ENCODE peak calls at places on chromosomes 11 and 22, in eight cellular contexts. One of them, this sample, is unnamed. For H3K36me3, the result is how much of the 10 kb centered on the place peaks cover.

GRCh38 chr11:7577883-7578242 is 64.1 kb downstream of the PPFIBP2 start:
- DNase-seq in thoracic aorta: no peak
- DNase-seq in uterus: no peak
- DNase-seq in kidney epithelial cell: no peak
- DNase-seq in pancreas: no peak
- DNase-seq in lower lobe of right lung: no peak
- DNase-seq in stomach: no peak
- DNase-seq in PC-3: peak
- DNase-seq in this sample: no peak

GRCh38 chr11:118785362-118785761 is 5.6 kb downstream of the DDX6 start:
- DNase-seq in thoracic aorta: no peak
- DNase-seq in uterus: no peak
- DNase-seq in kidney epithelial cell: no peak
- DNase-seq in pancreas: no peak
- DNase-seq in lower lobe of right lung: no peak
- DNase-seq in stomach: no peak
- DNase-seq in PC-3: peak
- DNase-seq in this sample: no peak

GRCh38 chr11:16028406-16028805 is 327.9 kb downstream of the SOX6 start:
- DNase-seq in thoracic aorta: no peak
- DNase-seq in uterus: no peak
- DNase-seq in kidney epithelial cell: no peak
- DNase-seq in pancreas: no peak
- DNase-seq in lower lobe of right lung: no peak
- DNase-seq in stomach: no peak
- DNase-seq in PC-3: no peak
- DNase-seq in this sample: no peak

GRCh38 chr11:17473071-17473744 is 3.4 kb downstream of the ABCC8 start:
- DNase-seq in thoracic aorta: no peak
- DNase-seq in uterus: no peak
- DNase-seq in kidney epithelial cell: no peak
- DNase-seq in pancreas: no peak
- DNase-seq in lower lobe of right lung: no peak
- DNase-seq in stomach: no peak
- DNase-seq in PC-3: peak
- DNase-seq in this sample: no peak

GRCh38 chr22:37032535-37033460 is 13.3 kb downstream of the MPST start:
- DNase-seq in thoracic aorta: no peak
- DNase-seq in uterus: peak
- DNase-seq in kidney epithelial cell: peak
- DNase-seq in pancreas: peak
- DNase-seq in lower lobe of right lung: peak
- DNase-seq in stomach: peak
- DNase-seq in PC-3: peak
- DNase-seq in this sample: no peak

GRCh38 chr22:30365891-30366290 is 9.1 kb downstream of the CCDC157 start:
- DNase-seq in thoracic aorta: no peak
- DNase-seq in uterus: no peak
- DNase-seq in kidney epithelial cell: no peak
- DNase-seq in pancreas: no peak
- DNase-seq in lower lobe of right lung: peak
- DNase-seq in stomach: no peak
- DNase-seq in PC-3: no peak
- DNase-seq in this sample: no peak

GRCh38 chr11:111974451-111974850 is 37.3 kb downstream of the DIXDC1 start:
- DNase-seq in thoracic aorta: no peak
- DNase-seq in uterus: no peak
- DNase-seq in kidney epithelial cell: no peak
- DNase-seq in pancreas: no peak
- DNase-seq in lower lobe of right lung: no peak
- DNase-seq in stomach: no peak
- DNase-seq in PC-3: no peak
- DNase-seq in this sample: no peak

GRCh38 chr11:70398834-70399680 is 728 bp downstream of the CTTN start:
- DNase-seq in thoracic aorta: no peak
- DNase-seq in uterus: peak
- DNase-seq in kidney epithelial cell: no peak
- DNase-seq in pancreas: peak
- DNase-seq in lower lobe of right lung: no peak
- DNase-seq in stomach: peak
- DNase-seq in PC-3: no peak
- DNase-seq in this sample: peak

GRCh38 chr11:64186205-64187165 is 514 bp downstream of the STIP1 start:
- DNase-seq in thoracic aorta: no peak
- DNase-seq in uterus: no peak
- DNase-seq in kidney epithelial cell: no peak
- DNase-seq in pancreas: no peak
- DNase-seq in lower lobe of right lung: no peak
- DNase-seq in stomach: no peak
- DNase-seq in PC-3: no peak
- DNase-seq in this sample: no peak

GRCh38 chr22:22178992-22179391 is 65.6 kb upstream of the VPREB1 start:
- DNase-seq in thoracic aorta: no peak
- DNase-seq in uterus: no peak
- DNase-seq in kidney epithelial cell: no peak
- DNase-seq in pancreas: no peak
- DNase-seq in lower lobe of right lung: no peak
- DNase-seq in stomach: no peak
- DNase-seq in PC-3: no peak
- DNase-seq in this sample: no peak

GRCh38 chr11:124892750-124893454 is 4.8 kb downstream of the ROBO4 start:
- DNase-seq in thoracic aorta: no peak
- DNase-seq in uterus: no peak
- DNase-seq in kidney epithelial cell: no peak
- DNase-seq in pancreas: no peak
- DNase-seq in lower lobe of right lung: no peak
- DNase-seq in stomach: no peak
- DNase-seq in PC-3: no peak
- DNase-seq in this sample: no peak

GRCh38 chr11:114779189-114779588 is 100.9 kb downstream of the NXPE2 start:
- DNase-seq in thoracic aorta: no peak
- DNase-seq in uterus: no peak
- DNase-seq in kidney epithelial cell: no peak
- DNase-seq in pancreas: no peak
- DNase-seq in lower lobe of right lung: no peak
- DNase-seq in stomach: no peak
- DNase-seq in PC-3: no peak
- DNase-seq in this sample: no peak

GRCh38 chr11:37505406-37505805 is 907.4 kb upstream of the RAG2 start:
- DNase-seq in thoracic aorta: no peak
- DNase-seq in uterus: no peak
- DNase-seq in kidney epithelial cell: no peak
- DNase-seq in pancreas: no peak
- DNase-seq in lower lobe of right lung: no peak
- DNase-seq in stomach: no peak
- DNase-seq in PC-3: peak
- DNase-seq in this sample: no peak

GRCh38 chr11:66863428-66864125 is 6.7 kb downstream of the LRFN4 start:
- DNase-seq in thoracic aorta: no peak
- DNase-seq in uterus: no peak
- DNase-seq in kidney epithelial cell: no peak
- DNase-seq in pancreas: no peak
- DNase-seq in lower lobe of right lung: no peak
- DNase-seq in stomach: no peak
- DNase-seq in PC-3: no peak
- DNase-seq in this sample: no peak

GRCh38 chr22:50192056-50192824 is 6.5 kb downstream of the TRABD start:
- DNase-seq in thoracic aorta: no peak
- DNase-seq in uterus: no peak
- DNase-seq in kidney epithelial cell: no peak
- DNase-seq in pancreas: peak
- DNase-seq in lower lobe of right lung: no peak
- DNase-seq in stomach: peak
- DNase-seq in PC-3: peak
- DNase-seq in this sample: no peak

GRCh38 chr22:17952273-17952801 is 72.0 kb downstream of the MICAL3 start:
- DNase-seq in thoracic aorta: no peak
- DNase-seq in uterus: no peak
- DNase-seq in kidney epithelial cell: no peak
- DNase-seq in pancreas: no peak
- DNase-seq in lower lobe of right lung: no peak
- DNase-seq in stomach: no peak
- DNase-seq in PC-3: peak
- DNase-seq in this sample: peak
- TF ChIP-seq CTCF in thoracic aorta: no peak
- TF ChIP-seq CTCF in uterus: no peak
- TF ChIP-seq CTCF in kidney epithelial cell: no peak
- TF ChIP-seq CTCF in pancreas: no peak
- TF ChIP-seq CTCF in lower lobe of right lung: no peak
- TF ChIP-seq CTCF in stomach: no peak
- TF ChIP-seq CTCF in PC-3: no peak
- TF ChIP-seq CTCF in this sample: no peak

GRCh38 chr11:766106-766940 is 11.0 kb downstream of the GATD1 start:
- DNase-seq in thoracic aorta: no peak
- DNase-seq in uterus: no peak
- DNase-seq in kidney epithelial cell: no peak
- DNase-seq in pancreas: no peak
- DNase-seq in lower lobe of right lung: no peak
- DNase-seq in stomach: no peak
- DNase-seq in PC-3: no peak
- DNase-seq in this sample: no peak
- H3K36me3 ChIP-seq in thoracic aorta: under half
- H3K36me3 ChIP-seq in uterus: under half
- H3K36me3 ChIP-seq in kidney epithelial cell: under half
- H3K36me3 ChIP-seq in pancreas: under half
- H3K36me3 ChIP-seq in lower lobe of right lung: half or more
- H3K36me3 ChIP-seq in stomach: half or more
- H3K36me3 ChIP-seq in PC-3: under half
- H3K36me3 ChIP-seq in this sample: half or more

GRCh38 chr11:65538915-65539374 is 14.1 kb downstream of the SCYL1 start:
- DNase-seq in thoracic aorta: no peak
- DNase-seq in uterus: no peak
- DNase-seq in kidney epithelial cell: no peak
- DNase-seq in pancreas: peak
- DNase-seq in lower lobe of right lung: no peak
- DNase-seq in stomach: no peak
- DNase-seq in PC-3: no peak
- DNase-seq in this sample: no peak

GRCh38 chr11:65537296-65537597 is 12.4 kb downstream of the SCYL1 start:
- DNase-seq in thoracic aorta: no peak
- DNase-seq in uterus: no peak
- DNase-seq in kidney epithelial cell: no peak
- DNase-seq in pancreas: no peak
- DNase-seq in lower lobe of right lung: no peak
- DNase-seq in stomach: no peak
- DNase-seq in PC-3: no peak
- DNase-seq in this sample: no peak

GRCh38 chr11:65536412-65537295 is 11.8 kb downstream of the SCYL1 start:
- DNase-seq in thoracic aorta: no peak
- DNase-seq in uterus: no peak
- DNase-seq in kidney epithelial cell: no peak
- DNase-seq in pancreas: no peak
- DNase-seq in lower lobe of right lung: no peak
- DNase-seq in stomach: no peak
- DNase-seq in PC-3: no peak
- DNase-seq in this sample: no peak

GRCh38 chr11:65538232-65538914 is 13.5 kb downstream of the SCYL1 start:
- DNase-seq in thoracic aorta: no peak
- DNase-seq in uterus: no peak
- DNase-seq in kidney epithelial cell: no peak
- DNase-seq in pancreas: peak
- DNase-seq in lower lobe of right lung: no peak
- DNase-seq in stomach: no peak
- DNase-seq in PC-3: no peak
- DNase-seq in this sample: no peak

GRCh38 chr11:65537620-65538231 is 12.8 kb downstream of the SCYL1 start:
- DNase-seq in thoracic aorta: no peak
- DNase-seq in uterus: no peak
- DNase-seq in kidney epithelial cell: no peak
- DNase-seq in pancreas: peak
- DNase-seq in lower lobe of right lung: no peak
- DNase-seq in stomach: no peak
- DNase-seq in PC-3: no peak
- DNase-seq in this sample: no peak
- TF ChIP-seq CTCF in thoracic aorta: no peak
- TF ChIP-seq CTCF in uterus: no peak
- TF ChIP-seq CTCF in kidney epithelial cell: no peak
- TF ChIP-seq CTCF in pancreas: no peak
- TF ChIP-seq CTCF in lower lobe of right lung: no peak
- TF ChIP-seq CTCF in stomach: no peak
- TF ChIP-seq CTCF in PC-3: no peak
- TF ChIP-seq CTCF in this sample: no peak

DNA sequence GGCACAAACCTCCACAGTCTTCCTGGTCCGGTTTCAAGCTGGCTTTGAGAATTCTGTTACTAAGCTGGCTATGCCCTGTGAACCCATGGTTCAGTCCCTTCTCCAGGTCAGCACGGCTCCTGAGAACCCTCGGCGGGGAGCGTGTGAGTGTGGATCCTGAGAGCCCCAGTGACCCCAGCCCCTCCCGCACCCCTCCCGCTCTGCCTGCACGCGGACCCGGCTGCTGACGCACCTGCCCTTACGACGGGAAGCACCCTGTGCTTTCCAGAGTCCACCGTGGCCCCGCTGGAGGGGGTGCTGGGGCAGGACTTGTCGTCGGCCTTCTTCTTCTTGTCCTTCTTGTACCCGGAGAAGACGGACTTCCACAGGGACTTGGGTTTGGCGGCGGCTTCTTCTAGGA is 42.8 kb upstream of the BID start:
- DNase-seq in thoracic aorta: no peak
- DNase-seq in uterus: no peak
- DNase-seq in kidney epithelial cell: no peak
- DNase-seq in pancreas: no peak
- DNase-seq in lower lobe of right lung: no peak
- DNase-seq in stomach: no peak
- DNase-seq in PC-3: no peak
- DNase-seq in this sample: no peak
- H3K36me3 ChIP-seq in thoracic aorta: half or more
- H3K36me3 ChIP-seq in uterus: under half
- H3K36me3 ChIP-seq in kidney epithelial cell: under half
- H3K36me3 ChIP-seq in pancreas: under half
- H3K36me3 ChIP-seq in lower lobe of right lung: under half
- H3K36me3 ChIP-seq in stomach: half or more
- H3K36me3 ChIP-seq in PC-3: under half
- H3K36me3 ChIP-seq in this sample: half or more

DNA sequence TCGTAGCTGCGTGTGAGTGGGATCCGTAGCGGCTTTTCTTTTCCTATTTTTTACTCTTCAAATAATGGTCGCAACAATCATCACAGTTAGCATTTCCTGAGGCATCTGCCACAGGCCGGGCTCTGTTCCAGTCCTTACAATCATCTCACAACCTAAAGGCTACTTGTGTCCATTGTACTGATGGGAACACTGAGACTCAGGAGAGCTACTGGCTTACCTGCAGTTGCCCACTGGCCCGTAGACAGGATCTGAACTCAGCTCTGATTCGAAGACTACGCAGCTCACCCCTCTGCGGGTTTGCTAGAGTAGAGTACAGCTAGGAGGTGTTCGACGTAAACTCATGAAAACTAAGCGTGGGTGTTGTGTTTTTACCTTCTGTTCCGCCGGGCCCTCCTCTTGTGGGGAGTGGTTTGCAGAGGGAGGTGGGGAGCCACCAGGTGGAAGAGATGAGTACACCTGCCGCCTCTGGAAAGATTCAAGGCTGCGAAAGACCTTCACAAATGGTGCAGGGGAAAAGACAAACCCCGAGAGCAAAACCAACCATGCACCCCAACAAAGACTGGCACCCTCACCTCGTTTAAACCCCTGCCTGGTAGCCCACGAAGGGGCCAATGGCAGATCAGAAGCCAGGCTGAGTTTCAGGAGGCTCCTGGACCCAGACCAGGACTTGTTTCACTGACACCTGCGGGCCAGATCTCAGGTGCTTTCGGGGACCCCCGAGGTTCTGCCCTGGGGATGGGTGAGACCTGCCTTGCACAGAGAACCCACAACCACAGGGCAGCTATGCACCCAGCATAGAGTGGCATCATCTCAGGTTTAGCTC is 18.3 kb upstream of the RFPL3 start:
- DNase-seq in thoracic aorta: no peak
- DNase-seq in uterus: no peak
- DNase-seq in kidney epithelial cell: no peak
- DNase-seq in pancreas: no peak
- DNase-seq in lower lobe of right lung: no peak
- DNase-seq in stomach: peak
- DNase-seq in PC-3: no peak
- DNase-seq in this sample: no peak
- TF ChIP-seq CTCF in thoracic aorta: no peak
- TF ChIP-seq CTCF in uterus: no peak
- TF ChIP-seq CTCF in kidney epithelial cell: no peak
- TF ChIP-seq CTCF in pancreas: no peak
- TF ChIP-seq CTCF in lower lobe of right lung: no peak
- TF ChIP-seq CTCF in stomach: no peak
- TF ChIP-seq CTCF in PC-3: no peak
- TF ChIP-seq CTCF in this sample: no peak